ENCODE peak calls at places on chromosomes 7 and 10, in seven cellular contexts. One of them, this sample, is unnamed.

GRCh38 chr7:2165239-2165609 is 67.5 kb downstream of the MAD1L1 start:
- DNase-seq in NCI-H1105: no peak
- DNase-seq in NCI-H460: no peak
- DNase-seq in COLO829: no peak
- DNase-seq in mucosa of descending colon: no peak
- DNase-seq in head of caudate nucleus: no peak
- DNase-seq in AG10803: no peak
- DNase-seq in this sample: peak

GRCh38 chr10:62803993-62804383 is 532 bp upstream of the ADO start:
- DNase-seq in mucosa of descending colon: no peak
- DNase-seq in AG10803: peak
- DNase-seq in COLO829: no peak
- DNase-seq in NCI-H1105: no peak
- DNase-seq in NCI-H460: no peak
- DNase-seq in head of caudate nucleus: no peak
- DNase-seq in this sample: no peak

GRCh38 chr10:33277135-33277536 is 57.3 kb downstream of the NRP1 start:
- DNase-seq in NCI-H1105: no peak
- DNase-seq in AG10803: peak
- DNase-seq in COLO829: no peak
- DNase-seq in head of caudate nucleus: no peak
- DNase-seq in mucosa of descending colon: no peak
- DNase-seq in NCI-H460: no peak
- DNase-seq in this sample: peak

GRCh38 chr10:111822661-111823060 is 360.9 kb downstream of the GPAM start:
- DNase-seq in NCI-H460: no peak
- DNase-seq in AG10803: peak
- DNase-seq in COLO829: no peak
- DNase-seq in mucosa of descending colon: no peak
- DNase-seq in head of caudate nucleus: no peak
- DNase-seq in NCI-H1105: no peak
- DNase-seq in this sample: no peak

GRCh38 chr10:33273295-33274002 is 61.0 kb downstream of the NRP1 start:
- DNase-seq in mucosa of descending colon: peak
- DNase-seq in NCI-H1105: peak
- DNase-seq in AG10803: peak
- DNase-seq in NCI-H460: peak
- DNase-seq in head of caudate nucleus: peak
- DNase-seq in COLO829: no peak
- DNase-seq in this sample: no peak

GRCh38 chr7:33716581-33717477 is 188.5 kb upstream of the BMPER start:
- DNase-seq in NCI-H1105: peak
- DNase-seq in mucosa of descending colon: no peak
- DNase-seq in head of caudate nucleus: no peak
- DNase-seq in AG10803: peak
- DNase-seq in NCI-H460: peak
- DNase-seq in COLO829: peak
- DNase-seq in this sample: no peak

GRCh38 chr7:3260425-3260762 is 40.7 kb upstream of the SDK1 start:
- DNase-seq in head of caudate nucleus: no peak
- DNase-seq in NCI-H460: peak
- DNase-seq in NCI-H1105: no peak
- DNase-seq in AG10803: peak
- DNase-seq in mucosa of descending colon: no peak
- DNase-seq in COLO829: peak
- DNase-seq in this sample: no peak

GRCh38 chr10:95133016-95133752 is 60.9 kb upstream of the ACSM6 start:
- DNase-seq in head of caudate nucleus: peak
- DNase-seq in AG10803: peak
- DNase-seq in mucosa of descending colon: no peak
- DNase-seq in NCI-H1105: peak
- DNase-seq in NCI-H460: peak
- DNase-seq in COLO829: peak
- DNase-seq in this sample: peak

GRCh38 chr10:77873558-77874380 is 52.8 kb downstream of the DLG5 start:
- DNase-seq in NCI-H1105: no peak
- DNase-seq in AG10803: peak
- DNase-seq in head of caudate nucleus: no peak
- DNase-seq in mucosa of descending colon: peak
- DNase-seq in NCI-H460: no peak
- DNase-seq in COLO829: no peak
- DNase-seq in this sample: peak

GRCh38 chr10:45427956-45428338 is 53.9 kb downstream of the ALOX5 start:
- DNase-seq in mucosa of descending colon: no peak
- DNase-seq in NCI-H460: no peak
- DNase-seq in head of caudate nucleus: no peak
- DNase-seq in AG10803: no peak
- DNase-seq in NCI-H1105: no peak
- DNase-seq in COLO829: no peak
- DNase-seq in this sample: no peak

GRCh38 chr10:91378061-91378460 is 32.1 kb upstream of the HECTD2 start:
- DNase-seq in head of caudate nucleus: peak
- DNase-seq in NCI-H460: no peak
- DNase-seq in NCI-H1105: no peak
- DNase-seq in mucosa of descending colon: no peak
- DNase-seq in AG10803: no peak
- DNase-seq in COLO829: peak
- DNase-seq in this sample: no peak

GRCh38 chr7:148527717-148528168 is 62.8 kb upstream of the C7orf33 start:
- DNase-seq in NCI-H460: peak
- DNase-seq in AG10803: peak
- DNase-seq in mucosa of descending colon: peak
- DNase-seq in COLO829: peak
- DNase-seq in NCI-H1105: peak
- DNase-seq in head of caudate nucleus: peak
- DNase-seq in this sample: peak

GRCh38 chr7:17405786-17406185 is 107.3 kb downstream of the AHR start:
- DNase-seq in AG10803: peak
- DNase-seq in head of caudate nucleus: no peak
- DNase-seq in mucosa of descending colon: no peak
- DNase-seq in COLO829: peak
- DNase-seq in NCI-H460: peak
- DNase-seq in NCI-H1105: no peak
- DNase-seq in this sample: no peak

GRCh38 chr10:4686644-4686996 is 139.4 kb upstream of the AKR1E2 start:
- DNase-seq in NCI-H1105: no peak
- DNase-seq in mucosa of descending colon: no peak
- DNase-seq in NCI-H460: no peak
- DNase-seq in AG10803: peak
- DNase-seq in head of caudate nucleus: no peak
- DNase-seq in COLO829: peak
- DNase-seq in this sample: peak

This sample was measured in islet precursor cell.